ENCODE peak calls at places on chromosomes 16 and 17, in five cellular contexts. G, D, B, M and N are unnamed samples.
A peak's percentile ranks its signal among the peaks of the same experiment; 100 is the strongest.

GRCh38 chr16:81598083-81598482 is 153.5 kb downstream of the CMIP start:
- DNase-seq in M (no peak), D (no peak), B (no peak), G (no peak), N (no peak)

GRCh38 chr16:85777583-85778310 is 21.6 kb downstream of the EMC8 start:
- DNase-seq in M (no peak), G (no peak), D (no peak), B (no peak), N (no peak)

GRCh38 chr16:29896841-29897240 is 2.5 kb downstream of the SEZ6L2 start:
- DNase-seq in G (no peak), M (no peak), D (no peak), B (no peak), N (no peak)

GRCh38 chr17:17254026-17254425 is 17.1 kb upstream of the FLCN start:
- DNase-seq in M (no peak), G (no peak), D (no peak), B (no peak), N (no peak)

GRCh38 chr16:4319454-4319853 is 3.6 kb downstream of the GLIS2 start:
- DNase-seq in B (peak; percentile 54), M (no peak), G (no peak), D (no peak), N (no peak)

GRCh38 chr16:83886199-83886971 is 12.5 kb upstream of the MLYCD start:
- DNase-seq in M (no peak), B (no peak), G (no peak), D (no peak), N (no peak)

GRCh38 chr16:88455610-88456355 is 2.7 kb downstream of the ZFPM1 start:
- DNase-seq in G (no peak), M (no peak), B (peak; percentile 77), D (peak; percentile 33), N (peak; percentile 36)

GRCh38 chr17:55436224-55437164 is 14.9 kb upstream of the MMD start:
- DNase-seq in M (no peak), G (no peak), B (no peak), D (no peak), N (no peak)

GRCh38 chr16:66751135-66751991 is at the start of gene DYNC1LI2:
- DNase-seq in M (peak; percentile 88), G (peak; percentile 20), B (peak; percentile 78), D (peak; percentile 70), N (peak; percentile 53)

GRCh38 chr17:79810138-79811027 is 13.5 kb upstream of the CBX8 start:
- DNase-seq in B (peak; percentile 71), G (no peak), D (peak; percentile 71), M (peak; percentile 78), N (peak; percentile 54)

GRCh38 chr17:79809530-79810137 is 12.8 kb upstream of the CBX8 start:
- DNase-seq in D (no peak), B (no peak), G (no peak), M (no peak), N (no peak)

GRCh38 chr17:79806863-79807720 is 10.2 kb upstream of the CBX8 start:
- DNase-seq in B (no peak), G (no peak), M (no peak), D (no peak), N (no peak)

GRCh38 chr17:79811036-79811887 is 14.4 kb upstream of the CBX8 start:
- DNase-seq in D (no peak), G (no peak), B (no peak), M (peak; percentile 68), N (no peak)

GRCh38 chr17:79808763-79809529 is 12.1 kb upstream of the CBX8 start:
- DNase-seq in D (peak; percentile 50), G (no peak), M (no peak), B (no peak), N (no peak)
- TF ChIP-seq CTCF in D (no peak), G (peak; percentile 6), M (peak; percentile 9), B (no peak), N (peak; percentile 53)

DNA sequence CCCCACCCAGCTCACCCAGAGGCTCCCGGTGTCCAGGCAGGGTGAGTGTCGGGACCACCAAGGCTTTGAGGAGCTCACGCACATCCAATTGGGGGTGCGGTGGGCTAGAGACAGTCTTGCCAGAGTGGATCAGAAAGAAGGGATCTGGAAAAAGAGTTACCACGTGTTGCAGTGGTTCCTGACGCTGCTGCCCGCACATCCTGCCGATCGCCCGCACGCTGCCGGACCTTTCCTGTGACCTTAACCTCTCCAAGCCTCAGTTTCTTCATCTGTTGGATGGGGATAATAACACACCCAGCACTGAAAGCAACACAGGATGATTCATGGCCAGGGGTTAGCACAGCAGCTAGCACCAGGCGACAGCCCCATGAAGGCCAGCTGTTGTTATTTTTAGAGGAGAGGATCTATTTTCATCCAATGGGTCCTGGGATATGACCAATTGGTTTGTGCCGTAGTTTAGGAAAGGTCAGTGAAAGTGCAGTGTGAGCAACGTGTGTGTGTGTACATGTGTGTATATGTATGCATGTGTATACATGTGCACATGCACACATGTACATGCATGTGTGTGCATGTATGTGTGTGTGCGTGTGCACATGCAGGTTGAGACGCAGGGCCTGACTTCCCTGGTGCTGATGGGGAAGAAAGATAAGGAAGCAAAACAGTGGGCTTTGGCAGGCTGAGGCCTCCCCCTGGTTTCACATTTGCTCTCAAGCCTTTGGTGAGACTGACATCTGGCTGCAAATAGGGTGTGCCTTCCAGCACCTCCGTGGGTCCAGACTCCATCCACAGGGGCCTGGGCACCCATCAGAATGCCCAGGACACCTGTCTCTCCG is 2.6 kb downstream of the ITGAX start:
- DNase-seq in D (no peak), B (no peak), G (no peak), M (peak; percentile 36), N (no peak)
- H3K4me3 ChIP-seq in D (no peak overlapping the region), B (no peak overlapping the region), G (no peak overlapping the region), M (no peak overlapping the region), N (no peak overlapping the region)

GRCh38 chr17:4953461-4953961 is 2.6 kb downstream of the ENO3 start:
- DNase-seq in G (no peak), M (no peak), D (peak; percentile 56), B (no peak), N (peak; percentile 60)
- H3K27ac ChIP-seq in G (peak overlapping the region; percentile 73), M (no peak overlapping the region), D (peak overlapping the region; percentile 42), B (no peak overlapping the region), N (peak overlapping the region; percentile 43)

DNA sequence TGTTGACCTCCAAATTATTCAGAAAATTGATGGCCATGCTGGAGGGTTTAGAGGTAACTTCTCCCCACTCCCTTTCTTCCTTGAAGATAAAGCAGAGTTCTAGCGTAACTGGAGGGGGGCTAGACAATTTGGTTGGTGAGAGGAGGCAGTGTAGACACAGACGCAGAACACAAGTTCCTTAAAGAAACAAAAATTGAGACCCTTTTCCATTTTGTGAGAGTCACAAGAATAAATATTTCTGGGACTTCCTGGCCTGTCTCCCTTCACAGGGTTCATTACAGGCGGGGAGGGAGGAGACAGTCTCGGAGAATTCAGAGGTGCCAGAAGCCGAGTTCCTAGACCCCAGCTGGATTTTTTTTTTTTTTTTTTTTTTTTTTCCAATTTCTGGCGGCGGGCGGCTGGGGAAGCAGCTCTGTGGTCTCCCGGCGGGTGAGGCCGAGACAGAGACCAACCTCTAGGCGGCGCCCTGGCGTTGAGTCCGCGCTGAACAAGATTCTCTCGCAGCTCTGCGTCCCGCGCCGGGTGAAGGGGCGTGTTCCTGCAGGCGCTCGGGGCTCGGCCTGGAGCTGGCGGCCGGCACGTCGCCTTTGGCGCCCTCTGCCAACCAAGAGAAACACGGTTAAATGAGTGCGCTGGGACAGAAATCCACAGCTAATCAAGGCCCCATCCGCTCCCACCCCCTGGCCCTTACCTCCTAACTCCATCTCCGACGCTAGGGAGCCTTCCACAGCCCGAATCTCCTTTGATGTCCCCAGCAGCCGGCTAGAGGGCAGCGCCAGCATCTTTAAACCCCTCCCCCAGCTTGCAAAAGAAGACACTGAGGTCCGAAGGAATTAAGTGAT is 10.2 kb upstream of the HOXB9 start:
- DNase-seq in M (no peak), D (peak; percentile 59), G (no peak), B (peak; percentile 69), N (no peak)
- TF ChIP-seq CTCF in M (no peak), D (peak; percentile 20), G (peak; percentile 57), B (peak; percentile 72), N (peak; percentile 67)

DNA sequence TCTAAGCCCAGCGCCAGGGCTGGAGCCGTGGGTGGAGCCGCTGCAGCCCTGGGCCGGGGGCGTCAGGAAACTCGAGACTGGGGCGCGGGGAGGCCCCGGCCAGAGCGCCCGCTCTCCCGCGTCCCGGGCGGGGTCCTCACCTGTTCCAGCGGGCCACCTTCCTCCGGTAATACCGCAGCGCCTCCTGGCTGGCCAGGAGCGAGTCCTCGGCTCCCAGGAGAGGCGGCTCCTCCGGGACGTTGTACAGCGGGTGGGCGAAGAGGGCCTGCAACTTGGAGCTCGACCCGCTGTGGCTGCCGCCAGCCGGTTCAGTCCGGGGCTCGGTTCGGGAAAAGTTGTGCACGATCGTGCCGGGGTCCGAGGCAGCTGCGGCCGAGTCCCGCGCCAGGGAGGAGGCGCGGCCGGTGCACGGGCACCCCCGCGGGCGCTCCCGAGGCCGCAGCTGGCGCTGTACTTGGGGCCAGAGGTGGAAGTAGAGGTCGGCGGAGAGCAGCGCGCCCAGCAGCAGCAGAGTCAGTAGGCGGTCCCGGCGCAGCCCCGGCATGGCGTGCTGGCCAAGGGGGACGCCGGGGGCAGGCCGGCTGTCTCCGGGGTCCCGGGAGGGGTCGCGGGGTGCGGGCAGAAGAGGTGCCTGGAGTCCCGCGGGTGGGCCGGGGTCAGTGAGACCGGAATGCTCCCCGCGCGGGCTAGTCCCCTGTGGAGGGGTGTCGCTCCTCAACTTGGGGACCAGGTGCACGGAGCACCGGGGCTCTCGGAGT is 865 bp downstream of the FAM20A start:
- DNase-seq in G (no peak), M (no peak), D (no peak), B (no peak), N (no peak)
- H3K4me3 ChIP-seq in G (peak overlapping the region; percentile 27), M (peak overlapping the region; percentile 74), D (peak overlapping the region; percentile 65), B (no peak overlapping the region), N (peak overlapping the region; percentile 38)

DNA sequence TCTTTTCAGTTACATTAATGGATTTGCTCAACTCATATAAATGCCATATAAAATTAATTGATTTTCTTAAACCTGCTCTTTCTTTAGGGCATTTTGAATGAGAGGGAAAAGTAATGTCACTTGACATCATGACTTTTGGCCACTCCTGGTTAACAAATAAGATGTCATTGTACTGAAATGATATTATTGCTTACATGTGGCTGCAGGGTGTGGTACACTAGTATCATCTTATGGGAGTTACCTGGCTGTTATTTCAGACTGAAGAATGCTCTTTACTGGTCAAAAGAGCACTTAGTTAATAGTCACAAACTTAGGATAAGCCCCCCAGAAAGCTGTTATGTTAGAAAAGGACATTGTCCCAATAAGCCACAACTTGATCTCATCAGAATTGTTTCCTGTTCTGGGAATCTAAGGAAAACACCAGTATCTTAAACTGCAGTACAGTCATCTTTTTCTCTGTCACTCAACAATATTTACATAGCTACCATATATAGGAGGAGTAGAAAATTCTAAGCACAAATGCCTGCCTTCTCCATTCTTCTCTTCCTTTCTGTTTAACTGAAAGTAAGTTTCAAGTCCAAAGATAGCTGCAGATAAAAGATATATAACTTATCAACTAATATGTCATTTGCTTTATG is 53.9 kb upstream of the MRC2 start:
- DNase-seq in B (no peak), G (no peak), M (no peak), D (no peak), N (no peak)
- H3K27ac ChIP-seq in B (no peak overlapping the region), G (no peak overlapping the region), M (no peak overlapping the region), D (no peak overlapping the region), N (peak overlapping the region; percentile 96)